ENCODE peak calls at places on chromosomes 6 and 20, in nine cellular contexts. One of them, this sample, is unnamed.

GRCh38 chr20:10961651-10962288 is 288.0 kb upstream of the JAG1 start:
- DNase-seq in fibroblast of pulmonary artery: peak
- DNase-seq in ureter: no peak
- DNase-seq in stimulated activated CD8-positive, alpha-beta memory T cell treated with anti-CD3 and anti-CD28 coated beads, Interleukin-4, amount 100 ng/mL, for 48 hours: no peak
- DNase-seq in SK-MEL-5: no peak
- DNase-seq in activated gamma-delta T cell: no peak
- DNase-seq in neural crest cell: no peak
- DNase-seq in RPMI7951: no peak
- DNase-seq in cardiac septum: no peak
- DNase-seq in this sample: no peak

GRCh38 chr6:43763812-43764522 is 6.0 kb upstream of the VEGFA start:
- DNase-seq in fibroblast of pulmonary artery: no peak
- DNase-seq in ureter: no peak
- DNase-seq in stimulated activated CD8-positive, alpha-beta memory T cell treated with anti-CD3 and anti-CD28 coated beads, Interleukin-4, amount 100 ng/mL, for 48 hours: no peak
- DNase-seq in SK-MEL-5: no peak
- DNase-seq in activated gamma-delta T cell: no peak
- DNase-seq in neural crest cell: no peak
- DNase-seq in RPMI7951: no peak
- DNase-seq in cardiac septum: no peak
- DNase-seq in this sample: no peak

GRCh38 chr20:54208492-54209044 is 681 bp downstream of the PFDN4 start:
- DNase-seq in fibroblast of pulmonary artery: peak
- DNase-seq in ureter: no peak
- DNase-seq in stimulated activated CD8-positive, alpha-beta memory T cell treated with anti-CD3 and anti-CD28 coated beads, Interleukin-4, amount 100 ng/mL, for 48 hours: peak
- DNase-seq in SK-MEL-5: no peak
- DNase-seq in activated gamma-delta T cell: no peak
- DNase-seq in neural crest cell: no peak
- DNase-seq in RPMI7951: peak
- DNase-seq in cardiac septum: no peak
- DNase-seq in this sample: peak

GRCh38 chr20:59661621-59662020 is 57.3 kb downstream of the PHACTR3 start:
- DNase-seq in fibroblast of pulmonary artery: no peak
- DNase-seq in ureter: no peak
- DNase-seq in stimulated activated CD8-positive, alpha-beta memory T cell treated with anti-CD3 and anti-CD28 coated beads, Interleukin-4, amount 100 ng/mL, for 48 hours: no peak
- DNase-seq in SK-MEL-5: no peak
- DNase-seq in activated gamma-delta T cell: no peak
- DNase-seq in neural crest cell: no peak
- DNase-seq in RPMI7951: no peak
- DNase-seq in cardiac septum: no peak
- DNase-seq in this sample: no peak

GRCh38 chr6:35686441-35686840 is 2.3 kb downstream of the FKBP5 start:
- DNase-seq in fibroblast of pulmonary artery: no peak
- DNase-seq in ureter: no peak
- DNase-seq in stimulated activated CD8-positive, alpha-beta memory T cell treated with anti-CD3 and anti-CD28 coated beads, Interleukin-4, amount 100 ng/mL, for 48 hours: no peak
- DNase-seq in SK-MEL-5: no peak
- DNase-seq in activated gamma-delta T cell: no peak
- DNase-seq in neural crest cell: no peak
- DNase-seq in RPMI7951: no peak
- DNase-seq in cardiac septum: no peak
- DNase-seq in this sample: no peak

GRCh38 chr6:116547358-116547757 is 1.9 kb upstream of the TRAPPC3L start:
- DNase-seq in fibroblast of pulmonary artery: no peak
- DNase-seq in ureter: no peak
- DNase-seq in stimulated activated CD8-positive, alpha-beta memory T cell treated with anti-CD3 and anti-CD28 coated beads, Interleukin-4, amount 100 ng/mL, for 48 hours: no peak
- DNase-seq in SK-MEL-5: no peak
- DNase-seq in activated gamma-delta T cell: no peak
- DNase-seq in neural crest cell: no peak
- DNase-seq in RPMI7951: no peak
- DNase-seq in cardiac septum: no peak
- DNase-seq in this sample: no peak

GRCh38 chr6:149080511-149080910 is 237.0 kb upstream of the TAB2 start:
- DNase-seq in fibroblast of pulmonary artery: no peak
- DNase-seq in ureter: no peak
- DNase-seq in stimulated activated CD8-positive, alpha-beta memory T cell treated with anti-CD3 and anti-CD28 coated beads, Interleukin-4, amount 100 ng/mL, for 48 hours: no peak
- DNase-seq in SK-MEL-5: no peak
- DNase-seq in activated gamma-delta T cell: no peak
- DNase-seq in neural crest cell: no peak
- DNase-seq in RPMI7951: peak
- DNase-seq in cardiac septum: no peak
- DNase-seq in this sample: no peak

GRCh38 chr20:58833921-58834320 is 16.8 kb downstream of the GNAS-AS1 start:
- DNase-seq in fibroblast of pulmonary artery: no peak
- DNase-seq in ureter: no peak
- DNase-seq in stimulated activated CD8-positive, alpha-beta memory T cell treated with anti-CD3 and anti-CD28 coated beads, Interleukin-4, amount 100 ng/mL, for 48 hours: no peak
- DNase-seq in SK-MEL-5: no peak
- DNase-seq in activated gamma-delta T cell: no peak
- DNase-seq in neural crest cell: no peak
- DNase-seq in RPMI7951: peak
- DNase-seq in cardiac septum: no peak
- DNase-seq in this sample: no peak

GRCh38 chr20:32278199-32278643 is 770 bp downstream of the KIF3B start:
- DNase-seq in fibroblast of pulmonary artery: peak
- DNase-seq in ureter: no peak
- DNase-seq in stimulated activated CD8-positive, alpha-beta memory T cell treated with anti-CD3 and anti-CD28 coated beads, Interleukin-4, amount 100 ng/mL, for 48 hours: peak
- DNase-seq in SK-MEL-5: no peak
- DNase-seq in activated gamma-delta T cell: no peak
- DNase-seq in neural crest cell: no peak
- DNase-seq in RPMI7951: peak
- DNase-seq in cardiac septum: no peak
- DNase-seq in this sample: peak

GRCh38 chr6:147561742-147562141 is 53.3 kb downstream of the SAMD5 start:
- DNase-seq in fibroblast of pulmonary artery: no peak
- DNase-seq in ureter: no peak
- DNase-seq in stimulated activated CD8-positive, alpha-beta memory T cell treated with anti-CD3 and anti-CD28 coated beads, Interleukin-4, amount 100 ng/mL, for 48 hours: no peak
- DNase-seq in SK-MEL-5: no peak
- DNase-seq in activated gamma-delta T cell: no peak
- DNase-seq in neural crest cell: no peak
- DNase-seq in RPMI7951: no peak
- DNase-seq in cardiac septum: no peak
- DNase-seq in this sample: no peak

GRCh38 chr6:129684903-129685639 is 24.9 kb downstream of the ARHGAP18 start:
- DNase-seq in fibroblast of pulmonary artery: no peak
- DNase-seq in ureter: no peak
- DNase-seq in stimulated activated CD8-positive, alpha-beta memory T cell treated with anti-CD3 and anti-CD28 coated beads, Interleukin-4, amount 100 ng/mL, for 48 hours: no peak
- DNase-seq in SK-MEL-5: no peak
- DNase-seq in activated gamma-delta T cell: no peak
- DNase-seq in neural crest cell: no peak
- DNase-seq in RPMI7951: no peak
- DNase-seq in cardiac septum: no peak
- DNase-seq in this sample: peak

GRCh38 chr20:57753332-57754164 is 43.7 kb upstream of the PMEPA1 start:
- DNase-seq in fibroblast of pulmonary artery: no peak
- DNase-seq in ureter: no peak
- DNase-seq in stimulated activated CD8-positive, alpha-beta memory T cell treated with anti-CD3 and anti-CD28 coated beads, Interleukin-4, amount 100 ng/mL, for 48 hours: no peak
- DNase-seq in SK-MEL-5: no peak
- DNase-seq in activated gamma-delta T cell: no peak
- DNase-seq in neural crest cell: no peak
- DNase-seq in RPMI7951: no peak
- DNase-seq in cardiac septum: peak
- DNase-seq in this sample: no peak

GRCh38 chr6:126228001-126228791 is 111.7 kb upstream of the CENPW start:
- DNase-seq in fibroblast of pulmonary artery: no peak
- DNase-seq in ureter: no peak
- DNase-seq in stimulated activated CD8-positive, alpha-beta memory T cell treated with anti-CD3 and anti-CD28 coated beads, Interleukin-4, amount 100 ng/mL, for 48 hours: no peak
- DNase-seq in SK-MEL-5: no peak
- DNase-seq in activated gamma-delta T cell: no peak
- DNase-seq in neural crest cell: no peak
- DNase-seq in RPMI7951: no peak
- DNase-seq in cardiac septum: no peak
- DNase-seq in this sample: no peak

GRCh38 chr6:95249661-95250060 is 327.7 kb upstream of the MANEA start:
- DNase-seq in fibroblast of pulmonary artery: no peak
- DNase-seq in ureter: no peak
- DNase-seq in stimulated activated CD8-positive, alpha-beta memory T cell treated with anti-CD3 and anti-CD28 coated beads, Interleukin-4, amount 100 ng/mL, for 48 hours: no peak
- DNase-seq in SK-MEL-5: no peak
- DNase-seq in activated gamma-delta T cell: no peak
- DNase-seq in neural crest cell: no peak
- DNase-seq in RPMI7951: no peak
- DNase-seq in cardiac septum: no peak
- DNase-seq in this sample: no peak

GRCh38 chr6:98931710-98932109 is 16.0 kb downstream of the FBXL4 start:
- DNase-seq in fibroblast of pulmonary artery: no peak
- DNase-seq in ureter: no peak
- DNase-seq in stimulated activated CD8-positive, alpha-beta memory T cell treated with anti-CD3 and anti-CD28 coated beads, Interleukin-4, amount 100 ng/mL, for 48 hours: no peak
- DNase-seq in SK-MEL-5: no peak
- DNase-seq in activated gamma-delta T cell: no peak
- DNase-seq in neural crest cell: no peak
- DNase-seq in RPMI7951: peak
- DNase-seq in cardiac septum: no peak
- DNase-seq in this sample: no peak

GRCh38 chr20:3510110-3510509 is 39.3 kb downstream of the ATRN start:
- DNase-seq in fibroblast of pulmonary artery: no peak
- DNase-seq in ureter: no peak
- DNase-seq in stimulated activated CD8-positive, alpha-beta memory T cell treated with anti-CD3 and anti-CD28 coated beads, Interleukin-4, amount 100 ng/mL, for 48 hours: no peak
- DNase-seq in SK-MEL-5: no peak
- DNase-seq in activated gamma-delta T cell: no peak
- DNase-seq in neural crest cell: no peak
- DNase-seq in RPMI7951: no peak
- DNase-seq in cardiac septum: no peak
- DNase-seq in this sample: no peak

GRCh38 chr6:137307163-137307851 is 88.1 kb upstream of the IFNGR1 start:
- DNase-seq in fibroblast of pulmonary artery: no peak
- DNase-seq in ureter: no peak
- DNase-seq in stimulated activated CD8-positive, alpha-beta memory T cell treated with anti-CD3 and anti-CD28 coated beads, Interleukin-4, amount 100 ng/mL, for 48 hours: no peak
- DNase-seq in SK-MEL-5: no peak
- DNase-seq in activated gamma-delta T cell: no peak
- DNase-seq in neural crest cell: no peak
- DNase-seq in RPMI7951: no peak
- DNase-seq in cardiac septum: no peak
- DNase-seq in this sample: no peak

GRCh38 chr6:17986656-17987575 is 519 bp downstream of the KIF13A start:
- DNase-seq in fibroblast of pulmonary artery: peak
- DNase-seq in ureter: peak
- DNase-seq in stimulated activated CD8-positive, alpha-beta memory T cell treated with anti-CD3 and anti-CD28 coated beads, Interleukin-4, amount 100 ng/mL, for 48 hours: no peak
- DNase-seq in SK-MEL-5: peak
- DNase-seq in activated gamma-delta T cell: no peak
- DNase-seq in neural crest cell: peak
- DNase-seq in RPMI7951: peak
- DNase-seq in cardiac septum: peak
- DNase-seq in this sample: no peak

GRCh38 chr6:109793793-109794192 is 102.7 kb downstream of the FIG4 start:
- DNase-seq in fibroblast of pulmonary artery: peak
- DNase-seq in ureter: peak
- DNase-seq in stimulated activated CD8-positive, alpha-beta memory T cell treated with anti-CD3 and anti-CD28 coated beads, Interleukin-4, amount 100 ng/mL, for 48 hours: no peak
- DNase-seq in SK-MEL-5: peak
- DNase-seq in activated gamma-delta T cell: no peak
- DNase-seq in neural crest cell: no peak
- DNase-seq in RPMI7951: peak
- DNase-seq in cardiac septum: no peak
- DNase-seq in this sample: no peak

GRCh38 chr6:115945306-115945705 is 115.4 kb downstream of the FRK start:
- DNase-seq in fibroblast of pulmonary artery: peak
- DNase-seq in ureter: no peak
- DNase-seq in stimulated activated CD8-positive, alpha-beta memory T cell treated with anti-CD3 and anti-CD28 coated beads, Interleukin-4, amount 100 ng/mL, for 48 hours: no peak
- DNase-seq in SK-MEL-5: peak
- DNase-seq in activated gamma-delta T cell: no peak
- DNase-seq in neural crest cell: no peak
- DNase-seq in RPMI7951: peak
- DNase-seq in cardiac septum: no peak
- DNase-seq in this sample: no peak

GRCh38 chr6:25612666-25613065 is 39.3 kb upstream of the SCGN start:
- DNase-seq in fibroblast of pulmonary artery: no peak
- DNase-seq in ureter: no peak
- DNase-seq in stimulated activated CD8-positive, alpha-beta memory T cell treated with anti-CD3 and anti-CD28 coated beads, Interleukin-4, amount 100 ng/mL, for 48 hours: no peak
- DNase-seq in SK-MEL-5: no peak
- DNase-seq in activated gamma-delta T cell: no peak
- DNase-seq in neural crest cell: no peak
- DNase-seq in RPMI7951: no peak
- DNase-seq in cardiac septum: no peak
- DNase-seq in this sample: no peak

GRCh38 chr20:19974621-19975435 is 42.3 kb upstream of the NAA20 start:
- DNase-seq in fibroblast of pulmonary artery: peak
- DNase-seq in ureter: peak
- DNase-seq in stimulated activated CD8-positive, alpha-beta memory T cell treated with anti-CD3 and anti-CD28 coated beads, Interleukin-4, amount 100 ng/mL, for 48 hours: no peak
- DNase-seq in SK-MEL-5: no peak
- DNase-seq in activated gamma-delta T cell: no peak
- DNase-seq in neural crest cell: no peak
- DNase-seq in RPMI7951: peak
- DNase-seq in cardiac septum: peak
- DNase-seq in this sample: peak

GRCh38 chr20:4088766-4089165 is 73.4 kb upstream of the RNF24 start:
- DNase-seq in fibroblast of pulmonary artery: no peak
- DNase-seq in ureter: no peak
- DNase-seq in stimulated activated CD8-positive, alpha-beta memory T cell treated with anti-CD3 and anti-CD28 coated beads, Interleukin-4, amount 100 ng/mL, for 48 hours: peak
- DNase-seq in SK-MEL-5: no peak
- DNase-seq in activated gamma-delta T cell: no peak
- DNase-seq in neural crest cell: no peak
- DNase-seq in RPMI7951: no peak
- DNase-seq in cardiac septum: peak
- DNase-seq in this sample: no peak

GRCh38 chr20:51014797-51015722 is 7.8 kb downstream of the KCNG1 start:
- DNase-seq in fibroblast of pulmonary artery: peak
- DNase-seq in ureter: no peak
- DNase-seq in stimulated activated CD8-positive, alpha-beta memory T cell treated with anti-CD3 and anti-CD28 coated beads, Interleukin-4, amount 100 ng/mL, for 48 hours: peak
- DNase-seq in SK-MEL-5: peak
- DNase-seq in activated gamma-delta T cell: no peak
- DNase-seq in neural crest cell: peak
- DNase-seq in RPMI7951: peak
- DNase-seq in cardiac septum: no peak
- DNase-seq in this sample: no peak

GRCh38 chr20:373171-373890 is 7.2 kb upstream of the TRIB3 start:
- DNase-seq in fibroblast of pulmonary artery: peak
- DNase-seq in ureter: no peak
- DNase-seq in stimulated activated CD8-positive, alpha-beta memory T cell treated with anti-CD3 and anti-CD28 coated beads, Interleukin-4, amount 100 ng/mL, for 48 hours: no peak
- DNase-seq in SK-MEL-5: peak
- DNase-seq in activated gamma-delta T cell: no peak
- DNase-seq in neural crest cell: no peak
- DNase-seq in RPMI7951: peak
- DNase-seq in cardiac septum: peak
- DNase-seq in this sample: peak

GRCh38 chr6:6721606-6722005 is 133.1 kb downstream of the LY86 start:
- DNase-seq in fibroblast of pulmonary artery: no peak
- DNase-seq in ureter: no peak
- DNase-seq in stimulated activated CD8-positive, alpha-beta memory T cell treated with anti-CD3 and anti-CD28 coated beads, Interleukin-4, amount 100 ng/mL, for 48 hours: no peak
- DNase-seq in SK-MEL-5: no peak
- DNase-seq in activated gamma-delta T cell: no peak
- DNase-seq in neural crest cell: no peak
- DNase-seq in RPMI7951: no peak
- DNase-seq in cardiac septum: no peak
- DNase-seq in this sample: no peak

GRCh38 chr20:51494241-51495110 is 48.0 kb downstream of the NFATC2 start:
- DNase-seq in fibroblast of pulmonary artery: no peak
- DNase-seq in ureter: no peak
- DNase-seq in stimulated activated CD8-positive, alpha-beta memory T cell treated with anti-CD3 and anti-CD28 coated beads, Interleukin-4, amount 100 ng/mL, for 48 hours: peak
- DNase-seq in SK-MEL-5: no peak
- DNase-seq in activated gamma-delta T cell: no peak
- DNase-seq in neural crest cell: no peak
- DNase-seq in RPMI7951: no peak
- DNase-seq in cardiac septum: no peak
- DNase-seq in this sample: no peak

This sample was measured in HL-60.